ENCODE peak calls at places on chromosome 18, in seven cellular contexts. One of them, this sample, is unnamed.

GRCh38 chr18:34028341-34028740 is 196.4 kb downstream of the NOL4 start:
- DNase-seq in aorta: no peak
- DNase-seq in iris pigment epithelial cell: peak; percentile 24
- DNase-seq in astrocyte: peak; percentile 86
- DNase-seq in NCI-H2081: peak; percentile 67
- DNase-seq in HEK293T: no peak
- DNase-seq in neural progenitor cell: no peak
- DNase-seq in this sample: no peak

GRCh38 chr18:44997139-44997538 is 316.5 kb downstream of the SETBP1 start:
- DNase-seq in aorta: no peak
- DNase-seq in iris pigment epithelial cell: no peak
- DNase-seq in astrocyte: no peak
- DNase-seq in NCI-H2081: no peak
- DNase-seq in HEK293T: no peak
- DNase-seq in neural progenitor cell: no peak
- DNase-seq in this sample: no peak

GRCh38 chr18:77108001-77108692 is 24.4 kb downstream of the MBP start:
- DNase-seq in aorta: no peak
- DNase-seq in iris pigment epithelial cell: peak; percentile 98
- DNase-seq in astrocyte: peak; percentile 94
- DNase-seq in NCI-H2081: no peak
- DNase-seq in HEK293T: no peak
- DNase-seq in neural progenitor cell: peak; percentile 26
- DNase-seq in this sample: no peak

GRCh38 chr18:49517483-49517882 is 30.4 kb upstream of the C18orf32 start:
- DNase-seq in aorta: no peak
- DNase-seq in iris pigment epithelial cell: no peak
- DNase-seq in astrocyte: no peak
- DNase-seq in NCI-H2081: no peak
- DNase-seq in HEK293T: no peak
- DNase-seq in neural progenitor cell: no peak
- DNase-seq in this sample: no peak

GRCh38 chr18:42184685-42185477 is 229.8 kb downstream of the PIK3C3 start:
- DNase-seq in aorta: no peak
- DNase-seq in iris pigment epithelial cell: no peak
- DNase-seq in astrocyte: no peak
- DNase-seq in NCI-H2081: no peak
- DNase-seq in HEK293T: no peak
- DNase-seq in neural progenitor cell: no peak
- DNase-seq in this sample: no peak

GRCh38 chr18:79704631-79705030 is 25.0 kb downstream of the CTDP1 start:
- DNase-seq in aorta: no peak
- DNase-seq in iris pigment epithelial cell: no peak
- DNase-seq in astrocyte: no peak
- DNase-seq in NCI-H2081: no peak
- DNase-seq in HEK293T: no peak
- DNase-seq in neural progenitor cell: no peak
- DNase-seq in this sample: no peak

GRCh38 chr18:33560686-33561370 is 17.2 kb upstream of the ASXL3 start:
- DNase-seq in aorta: no peak
- DNase-seq in iris pigment epithelial cell: peak; percentile 68
- DNase-seq in astrocyte: peak; percentile 51
- DNase-seq in NCI-H2081: no peak
- DNase-seq in HEK293T: peak; percentile 66
- DNase-seq in neural progenitor cell: peak; percentile 16
- DNase-seq in this sample: no peak

GRCh38 chr18:49456794-49457193 is 3.7 kb downstream of the DYM start:
- DNase-seq in aorta: no peak
- DNase-seq in iris pigment epithelial cell: peak; percentile 52
- DNase-seq in astrocyte: peak; percentile 29
- DNase-seq in NCI-H2081: no peak
- DNase-seq in HEK293T: no peak
- DNase-seq in neural progenitor cell: no peak
- DNase-seq in this sample: no peak

GRCh38 chr18:78582131-78582789 is 397.4 kb upstream of the SALL3 start:
- DNase-seq in aorta: no peak
- DNase-seq in iris pigment epithelial cell: no peak
- DNase-seq in astrocyte: no peak
- DNase-seq in NCI-H2081: no peak
- DNase-seq in HEK293T: no peak
- DNase-seq in neural progenitor cell: no peak
- DNase-seq in this sample: no peak

GRCh38 chr18:23283933-23284430 is 148.7 kb downstream of the CABLES1 start:
- DNase-seq in aorta: no peak
- DNase-seq in iris pigment epithelial cell: peak; percentile 61
- DNase-seq in astrocyte: peak; percentile 69
- DNase-seq in NCI-H2081: no peak
- DNase-seq in HEK293T: no peak
- DNase-seq in neural progenitor cell: no peak
- DNase-seq in this sample: peak; percentile 86

GRCh38 chr18:60739212-60739611 is 366.6 kb upstream of the MC4R start:
- DNase-seq in aorta: no peak
- DNase-seq in iris pigment epithelial cell: no peak
- DNase-seq in astrocyte: no peak
- DNase-seq in NCI-H2081: no peak
- DNase-seq in HEK293T: no peak
- DNase-seq in neural progenitor cell: peak; percentile 15
- DNase-seq in this sample: no peak

GRCh38 chr18:46310258-46310657 is 206.1 kb downstream of the HAUS1 start:
- DNase-seq in aorta: peak; percentile 6
- DNase-seq in iris pigment epithelial cell: no peak
- DNase-seq in astrocyte: no peak
- DNase-seq in NCI-H2081: no peak
- DNase-seq in HEK293T: no peak
- DNase-seq in neural progenitor cell: no peak
- DNase-seq in this sample: no peak

GRCh38 chr18:9992300-9992987 is 78.6 kb downstream of the VAPA start:
- DNase-seq in aorta: no peak
- DNase-seq in iris pigment epithelial cell: no peak
- DNase-seq in astrocyte: no peak
- DNase-seq in NCI-H2081: no peak
- DNase-seq in HEK293T: no peak
- DNase-seq in neural progenitor cell: no peak
- DNase-seq in this sample: no peak

GRCh38 chr18:59423251-59423650 is 64.2 kb upstream of the LMAN1 start:
- DNase-seq in aorta: no peak
- DNase-seq in iris pigment epithelial cell: peak; percentile 60
- DNase-seq in astrocyte: no peak
- DNase-seq in NCI-H2081: no peak
- DNase-seq in HEK293T: no peak
- DNase-seq in neural progenitor cell: no peak
- DNase-seq in this sample: no peak

GRCh38 chr18:63477972-63478371 is 1.2 kb downstream of the SERPINB5 start:
- DNase-seq in aorta: no peak
- DNase-seq in iris pigment epithelial cell: peak; percentile 21
- DNase-seq in astrocyte: no peak
- DNase-seq in NCI-H2081: no peak
- DNase-seq in HEK293T: no peak
- DNase-seq in neural progenitor cell: no peak
- DNase-seq in this sample: no peak

This sample was measured in 8988T.